ENCODE peak calls at places on chromosomes 1 and 21, in five cellular contexts. Z, Y, E, K and P are unnamed samples.

GRCh38 chr1:118944546-118944945 is 43.6 kb downstream of the TBX15 start:
- ATAC-seq in K (no peak), Z (no peak), Y (no peak), E (no peak), P (no peak)

GRCh38 chr1:93980320-93980744 is 71.1 kb upstream of the GCLM start:
- ATAC-seq in Y (no peak), K (peak; percentile 84), Z (peak; percentile 28), E (no peak), P (no peak)

GRCh38 chr1:15775706-15776105 is 17.1 kb downstream of the FBLIM1 start:
- ATAC-seq in K (no peak), Z (peak; percentile 43), Y (no peak), E (no peak), P (no peak)

GRCh38 chr21:25567472-25567871 is 39.8 kb downstream of the MRPL39 start:
- ATAC-seq in Z (no peak), Y (no peak), K (no peak), E (no peak), P (no peak)

GRCh38 chr1:38129473-38129872 is 82.9 kb upstream of the POU3F1 start:
- ATAC-seq in Z (no peak), E (no peak), Y (no peak), K (no peak), P (no peak)

GRCh38 chr1:208988811-208989222 is 594.7 kb upstream of the CAMK1G start:
- ATAC-seq in Z (no peak), Y (peak; percentile 93), E (peak; percentile 85), K (peak; percentile 99), P (peak; percentile 41)

GRCh38 chr1:159207774-159208459 is 3.2 kb downstream of the ACKR1 start:
- ATAC-seq in Y (no peak), Z (no peak), K (no peak), E (no peak), P (no peak)

GRCh38 chr1:22539510-22540118 is 23.7 kb upstream of the EPHA8 start:
- ATAC-seq in K (peak; percentile 78), Y (no peak), E (no peak), Z (no peak), P (no peak)

GRCh38 chr21:23853796-23854379 is 1753.4 kb downstream of the MRPL39 start:
- ATAC-seq in K (peak; percentile 81), Y (peak; percentile 71), E (peak; percentile 54), Z (peak; percentile 66), P (no peak)

DNA sequence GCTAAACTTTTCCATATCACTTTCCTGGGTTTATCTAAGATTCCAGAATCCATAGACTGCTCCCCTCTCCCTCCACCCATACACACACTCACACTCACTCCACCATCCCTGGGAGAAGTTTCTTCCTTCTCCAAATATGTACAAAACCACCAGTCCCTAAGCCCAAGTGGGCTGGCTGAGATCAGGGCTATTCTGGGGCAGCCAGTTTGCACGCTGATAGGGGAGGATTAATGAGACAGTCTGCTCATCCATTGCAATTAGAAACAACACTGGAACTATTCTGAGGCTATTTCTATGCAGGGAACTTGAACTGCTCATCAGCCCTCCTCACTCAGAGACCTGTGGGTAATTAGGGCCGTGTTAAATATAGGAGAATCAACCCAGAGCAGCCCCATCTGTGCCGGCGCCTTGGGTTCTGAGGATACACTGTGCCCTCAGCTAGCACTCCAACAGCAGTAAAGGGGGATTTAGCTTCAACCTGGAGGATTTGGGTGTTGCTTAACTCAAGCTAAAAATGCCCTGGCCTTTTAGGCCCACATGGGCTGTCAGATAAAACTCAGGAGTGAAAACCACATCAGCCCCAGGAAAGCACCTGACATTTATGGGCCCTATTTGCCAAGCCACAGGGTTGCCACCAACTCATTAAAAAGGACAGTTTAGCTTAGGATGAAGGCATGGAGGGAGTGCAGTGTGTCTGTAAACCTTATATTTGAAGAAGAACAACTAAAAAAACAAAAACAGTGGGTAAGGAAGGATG is 54.0 kb downstream of the DUSP10 start:
- ATAC-seq in E (no peak), Y (no peak), Z (no peak), K (peak; percentile 69), P (no peak)
- H3K4me1 ChIP-seq in E (no peaks in the 10 kb centered on the region), Y (no peaks in the 10 kb centered on the region), Z (no peaks in the 10 kb centered on the region), K (peaks cover 10% of the 10 kb centered on the region), P (no peaks in the 10 kb centered on the region)

GRCh38 chr1:46288485-46289133 is 14.8 kb downstream of the LRRC41 start:
- ATAC-seq in Y (peak; percentile 88), Z (peak; percentile 65), E (peak; percentile 78), K (no peak), P (no peak)
- H3K4me3 ChIP-seq in Y (no peak overlapping the region), Z (no peak overlapping the region), E (no peak overlapping the region), K (no peak overlapping the region), P (no peak overlapping the region)

GRCh38 chr21:15752763-15753407 is 23.1 kb downstream of the USP25 start:
- ATAC-seq in E (no peak), Z (no peak), Y (no peak), K (no peak), P (no peak)
- H3K27ac ChIP-seq in E (no peak overlapping the region), Z (no peak overlapping the region), Y (no peak overlapping the region), K (no peak overlapping the region), P (no peak overlapping the region)

DNA sequence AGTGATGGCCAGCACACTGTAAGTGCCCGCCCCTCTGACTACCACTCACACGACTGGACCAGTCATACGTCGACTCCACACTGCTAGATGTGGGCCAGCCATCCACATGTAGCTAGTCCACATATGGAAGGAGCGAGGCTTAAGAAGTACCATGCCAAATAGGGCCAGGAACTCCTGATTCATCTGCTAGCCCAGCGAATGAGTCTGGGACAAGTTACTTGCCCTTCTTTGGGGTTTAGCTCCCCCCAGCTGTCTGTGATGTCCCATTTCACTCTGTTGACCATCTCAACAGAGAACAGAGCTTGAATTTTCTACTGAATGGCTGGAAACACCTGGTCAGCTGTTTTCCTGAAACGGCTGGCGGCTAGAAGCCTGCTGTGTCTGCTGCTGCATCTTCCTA is 5.8 kb downstream of the CSRP1 start:
- ATAC-seq in E (no peak), K (no peak), Z (peak; percentile 5), Y (no peak), P (peak; percentile 34)
- H3K4me1 ChIP-seq in E (peaks cover 72% of the 10 kb centered on the region), K (peaks cover 19% of the 10 kb centered on the region), Z (peaks cover 48% of the 10 kb centered on the region), Y (peaks cover 63% of the 10 kb centered on the region), P (peaks cover 51% of the 10 kb centered on the region)

GRCh38 chr1:182091083-182091482 is 29.6 kb upstream of the ZNF648 start:
- ATAC-seq in Z (no peak), K (no peak), E (no peak), Y (no peak), P (no peak)
- H3K4me3 ChIP-seq in Z (no peak overlapping the region), K (no peak overlapping the region), E (no peak overlapping the region), Y (no peak overlapping the region), P (no peak overlapping the region)

DNA sequence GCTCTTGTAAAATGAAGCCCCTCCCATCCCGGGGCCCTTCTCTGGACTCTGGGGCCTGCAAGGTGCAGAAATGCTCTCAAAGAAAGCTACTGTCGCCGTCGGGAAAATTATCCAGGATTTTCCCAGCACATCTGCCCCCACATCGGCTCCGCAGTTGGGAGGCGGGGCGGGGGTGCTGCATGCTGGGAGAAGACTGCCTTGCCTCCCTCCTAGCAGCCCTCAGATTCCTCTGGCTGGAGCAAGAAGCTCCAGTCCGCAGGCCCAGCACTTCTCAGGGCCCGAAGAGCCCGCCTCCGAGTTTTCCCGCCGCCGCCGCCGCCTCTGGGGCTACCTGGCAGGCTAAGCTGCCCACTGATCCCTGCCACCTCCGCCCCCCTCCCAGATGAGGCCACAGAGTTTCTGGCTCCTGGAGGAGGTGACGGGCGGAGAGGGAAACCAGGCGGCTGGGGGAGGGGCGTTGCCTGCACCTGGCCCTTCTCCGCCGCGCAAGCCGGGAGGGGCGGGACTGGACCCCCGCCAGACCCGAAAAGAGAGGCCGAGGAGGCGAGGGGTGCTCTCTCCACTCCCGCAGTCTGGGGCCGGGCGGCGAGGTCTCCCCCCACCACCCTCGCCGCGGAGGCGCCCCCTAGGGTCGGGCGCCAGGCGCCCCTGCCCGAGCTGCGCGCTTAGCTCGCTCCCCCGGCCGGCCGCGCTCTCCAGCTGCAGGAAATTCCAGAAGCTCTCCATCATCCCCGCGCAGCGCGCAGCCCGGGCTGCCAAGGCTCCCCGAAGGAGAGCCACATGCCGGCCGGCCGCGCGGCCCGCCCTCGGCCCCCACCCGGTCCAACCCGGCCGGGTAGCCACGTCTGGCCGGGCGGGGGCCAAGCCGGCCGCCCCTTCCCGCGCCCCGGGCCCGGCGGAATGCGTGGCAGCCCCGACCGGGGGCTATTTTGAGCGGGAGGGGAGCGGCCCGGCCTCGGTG is 28.8 kb downstream of the AHDC1 start:
- ATAC-seq in Z (peak; percentile 88), Y (peak; percentile 74), E (peak; percentile 81), K (no peak), P (peak; percentile 85)
- H3K27ac ChIP-seq in Z (peak overlapping the region; percentile 77), Y (peak overlapping the region; percentile 80), E (peak overlapping the region; percentile 87), K (no peak overlapping the region), P (peak overlapping the region; percentile 89)

GRCh38 chr1:82646336-82646735 is 845.6 kb downstream of the ADGRL2 start:
- ATAC-seq in Y (no peak), E (no peak), K (no peak), Z (no peak), P (no peak)
- H3K4me1 ChIP-seq in Y (no peaks in the 10 kb centered on the region), E (no peaks in the 10 kb centered on the region), K (no peaks in the 10 kb centered on the region), Z (no peaks in the 10 kb centered on the region), P (no peaks in the 10 kb centered on the region)